ENCODE peak calls at places on chromosomes 13 and 19, in four cellular contexts. One of them, this sample, is unnamed.

GRCh38 chr19:55232284-55232597 is 3.7 kb upstream of the TMEM86B start:
- DNase-seq in Peyer's patch: no peak
- DNase-seq in body of pancreas: no peak
- DNase-seq in gastrocnemius medialis: no peak
- DNase-seq in this sample: no peak

GRCh38 chr19:6723108-6723618 is 2.7 kb upstream of the C3 start:
- DNase-seq in Peyer's patch: no peak
- DNase-seq in body of pancreas: peak
- DNase-seq in gastrocnemius medialis: no peak
- DNase-seq in this sample: no peak

GRCh38 chr13:56700324-56700723 is 440.4 kb upstream of the PRR20A start:
- DNase-seq in gastrocnemius medialis: no peak
- DNase-seq in Peyer's patch: no peak
- DNase-seq in body of pancreas: no peak
- DNase-seq in this sample: no peak

GRCh38 chr19:6723738-6724137 is 3.3 kb upstream of the C3 start:
- DNase-seq in gastrocnemius medialis: no peak
- DNase-seq in Peyer's patch: no peak
- DNase-seq in body of pancreas: no peak
- DNase-seq in this sample: no peak

GRCh38 chr13:75705395-75705794 is 69.3 kb downstream of the LMO7 start:
- DNase-seq in Peyer's patch: no peak
- DNase-seq in gastrocnemius medialis: no peak
- DNase-seq in body of pancreas: no peak
- DNase-seq in this sample: no peak

GRCh38 chr19:40221858-40222619 is 3.9 kb upstream of the TTC9B start:
- DNase-seq in body of pancreas: peak
- DNase-seq in Peyer's patch: peak
- DNase-seq in gastrocnemius medialis: peak
- DNase-seq in this sample: peak

GRCh38 chr19:13881692-13882418 is 4.9 kb downstream of the NANOS3 start:
- DNase-seq in Peyer's patch: peak
- DNase-seq in body of pancreas: peak
- DNase-seq in gastrocnemius medialis: no peak
- DNase-seq in this sample: no peak

GRCh38 chr19:58543826-58544590 is at the start of gene TRIM28:
- DNase-seq in body of pancreas: peak
- DNase-seq in Peyer's patch: peak
- DNase-seq in gastrocnemius medialis: peak
- DNase-seq in this sample: peak

GRCh38 chr13:100673376-100673830 is 1.2 kb downstream of the TMTC4 start:
- DNase-seq in Peyer's patch: no peak
- DNase-seq in gastrocnemius medialis: no peak
- DNase-seq in body of pancreas: no peak
- DNase-seq in this sample: no peak

GRCh38 chr13:35720690-35721554 is 244.4 kb upstream of the MAB21L1 start:
- DNase-seq in body of pancreas: peak
- DNase-seq in Peyer's patch: peak
- DNase-seq in gastrocnemius medialis: no peak
- DNase-seq in this sample: no peak

GRCh38 chr13:43153436-43154082 is 130.2 kb downstream of the DNAJC15 start:
- DNase-seq in Peyer's patch: no peak
- DNase-seq in body of pancreas: no peak
- DNase-seq in gastrocnemius medialis: no peak
- DNase-seq in this sample: no peak

GRCh38 chr19:29714371-29714952 is 599 bp downstream of the C19orf12 start:
- DNase-seq in Peyer's patch: peak
- DNase-seq in gastrocnemius medialis: no peak
- DNase-seq in body of pancreas: peak
- DNase-seq in this sample: no peak

GRCh38 chr19:33606556-33606955 is 15.2 kb upstream of the CHST8 start:
- DNase-seq in body of pancreas: no peak
- DNase-seq in gastrocnemius medialis: no peak
- DNase-seq in Peyer's patch: no peak
- DNase-seq in this sample: no peak

GRCh38 chr19:55738302-55738701 is at the start of gene NLRP9:
- DNase-seq in gastrocnemius medialis: no peak
- DNase-seq in Peyer's patch: no peak
- DNase-seq in body of pancreas: no peak
- DNase-seq in this sample: no peak

GRCh38 chr19:44747739-44748425 is 626 bp upstream of the BCL3 start:
- DNase-seq in gastrocnemius medialis: peak
- DNase-seq in body of pancreas: peak
- DNase-seq in Peyer's patch: peak
- DNase-seq in this sample: peak

GRCh38 chr13:35478384-35479222 is 2.1 kb upstream of the MAB21L1 start:
- DNase-seq in gastrocnemius medialis: no peak
- DNase-seq in body of pancreas: no peak
- DNase-seq in Peyer's patch: no peak
- DNase-seq in this sample: no peak

GRCh38 chr13:102045713-102046112 is 356.1 kb downstream of the FGF14 start:
- DNase-seq in gastrocnemius medialis: no peak
- DNase-seq in Peyer's patch: no peak
- DNase-seq in body of pancreas: no peak
- DNase-seq in this sample: no peak

GRCh38 chr13:78881746-78882145 is 222.8 kb upstream of the OBI1 start:
- DNase-seq in gastrocnemius medialis: no peak
- DNase-seq in Peyer's patch: no peak
- DNase-seq in body of pancreas: no peak
- DNase-seq in this sample: no peak

GRCh38 chr19:45824041-45824471 is 8.9 kb upstream of the RSPH6A start:
- DNase-seq in Peyer's patch: no peak
- DNase-seq in body of pancreas: peak
- DNase-seq in gastrocnemius medialis: no peak
- DNase-seq in this sample: no peak

GRCh38 chr13:51235186-51235585 is 13.0 kb downstream of the FAM124A start:
- DNase-seq in Peyer's patch: no peak
- DNase-seq in gastrocnemius medialis: no peak
- DNase-seq in body of pancreas: no peak
- DNase-seq in this sample: no peak

GRCh38 chr13:46490129-46490528 is 62.8 kb upstream of the LRCH1 start:
- DNase-seq in Peyer's patch: no peak
- DNase-seq in body of pancreas: no peak
- DNase-seq in gastrocnemius medialis: no peak
- DNase-seq in this sample: no peak

GRCh38 chr13:103812558-103812957 is 746.3 kb upstream of the SLC10A2 start:
- DNase-seq in Peyer's patch: no peak
- DNase-seq in gastrocnemius medialis: no peak
- DNase-seq in body of pancreas: no peak
- DNase-seq in this sample: no peak

DNA sequence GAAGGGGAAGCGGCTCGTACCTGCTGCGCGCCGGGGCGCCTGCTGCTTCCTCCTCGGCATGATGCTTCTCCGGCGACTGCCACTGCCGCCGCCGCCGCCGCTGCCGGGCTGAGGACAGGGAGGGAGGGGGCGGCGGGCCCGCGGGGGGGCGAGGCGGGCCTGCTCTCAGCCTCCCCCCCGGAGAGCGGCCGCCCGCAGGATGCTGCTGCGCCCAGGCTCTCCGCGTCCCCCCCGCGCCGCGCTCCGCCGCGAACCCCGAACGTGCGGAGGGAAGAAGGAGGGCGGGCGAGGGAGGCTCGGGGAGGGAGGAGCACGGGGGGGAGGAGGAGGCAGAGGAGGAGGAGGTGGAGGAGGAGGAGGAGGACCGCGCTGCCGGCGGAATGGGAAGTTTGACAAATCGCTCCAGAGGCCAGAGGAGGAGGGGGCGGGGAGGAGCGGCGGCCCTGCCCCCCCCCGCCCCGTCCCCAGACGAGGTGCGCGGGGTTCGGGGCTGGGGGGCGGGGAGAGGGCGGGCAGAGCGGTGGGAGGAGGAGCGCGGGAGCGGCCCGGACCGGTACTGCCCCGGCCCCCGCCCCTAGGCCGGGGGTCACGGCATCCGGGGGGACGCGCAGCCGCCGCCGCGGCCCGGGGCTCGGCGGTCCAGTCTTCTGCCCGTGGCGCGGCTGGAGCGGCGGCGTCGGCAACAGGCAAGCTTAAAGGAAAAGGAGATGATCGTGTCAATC is at the start of gene TSHZ3:
- DNase-seq in Peyer's patch: peak
- DNase-seq in body of pancreas: peak
- DNase-seq in gastrocnemius medialis: peak
- DNase-seq in this sample: peak
- H3K4me3 ChIP-seq in Peyer's patch: peak
- H3K4me3 ChIP-seq in body of pancreas: peak
- H3K4me3 ChIP-seq in gastrocnemius medialis: peak
- H3K4me3 ChIP-seq in this sample: peak

GRCh38 chr13:61905054-61905453 is 489.4 kb upstream of the PCDH20 start:
- DNase-seq in Peyer's patch: no peak
- DNase-seq in body of pancreas: no peak
- DNase-seq in gastrocnemius medialis: no peak
- DNase-seq in this sample: no peak

GRCh38 chr13:61901946-61902541 is 486.4 kb upstream of the PCDH20 start:
- DNase-seq in body of pancreas: no peak
- DNase-seq in gastrocnemius medialis: no peak
- DNase-seq in Peyer's patch: no peak
- DNase-seq in this sample: no peak

GRCh38 chr13:61898207-61898606 is 482.6 kb upstream of the PCDH20 start:
- DNase-seq in Peyer's patch: no peak
- DNase-seq in gastrocnemius medialis: no peak
- DNase-seq in body of pancreas: no peak
- DNase-seq in this sample: no peak

DNA sequence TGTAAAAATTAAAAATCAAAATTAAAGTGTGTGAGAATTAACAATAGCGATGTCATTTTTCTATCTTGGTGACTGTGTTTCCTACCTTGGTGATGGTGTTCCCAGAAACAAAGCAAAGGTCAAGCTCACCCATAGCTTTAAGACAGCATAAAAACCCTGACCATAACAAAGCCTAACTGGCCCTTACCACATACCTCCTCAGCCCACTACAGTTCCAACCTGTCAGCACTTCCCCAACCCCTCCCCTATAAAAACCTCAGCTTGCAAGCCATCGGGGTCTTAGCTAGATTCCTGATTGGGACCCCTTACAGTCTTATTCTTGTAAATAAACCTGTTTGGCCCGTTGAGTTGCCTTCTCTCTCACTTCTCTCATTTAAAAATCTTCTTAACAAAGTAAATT is 484.4 kb upstream of the PCDH20 start:
- DNase-seq in gastrocnemius medialis: no peak
- DNase-seq in body of pancreas: no peak
- DNase-seq in Peyer's patch: no peak
- DNase-seq in this sample: no peak
- TF ChIP-seq POLR2A in gastrocnemius medialis: no peak
- TF ChIP-seq POLR2A in body of pancreas: no peak
- TF ChIP-seq POLR2A in Peyer's patch: no peak
- TF ChIP-seq POLR2A in this sample: no peak

GRCh38 chr13:113220877-113221276 is 11.5 kb downstream of the CUL4A start:
- DNase-seq in gastrocnemius medialis: no peak
- DNase-seq in body of pancreas: no peak
- DNase-seq in Peyer's patch: no peak
- DNase-seq in this sample: no peak
- TF ChIP-seq CTCF in gastrocnemius medialis: no peak
- TF ChIP-seq CTCF in body of pancreas: no peak
- TF ChIP-seq CTCF in Peyer's patch: no peak
- TF ChIP-seq CTCF in this sample: no peak

GRCh38 chr19:56806639-56807038 is 33.9 kb downstream of the PEG3 start:
- DNase-seq in gastrocnemius medialis: no peak
- DNase-seq in Peyer's patch: no peak
- DNase-seq in body of pancreas: no peak
- DNase-seq in this sample: no peak
- H3K4me3 ChIP-seq in gastrocnemius medialis: no peak
- H3K4me3 ChIP-seq in Peyer's patch: no peak
- H3K4me3 ChIP-seq in body of pancreas: no peak
- H3K4me3 ChIP-seq in this sample: no peak

DNA sequence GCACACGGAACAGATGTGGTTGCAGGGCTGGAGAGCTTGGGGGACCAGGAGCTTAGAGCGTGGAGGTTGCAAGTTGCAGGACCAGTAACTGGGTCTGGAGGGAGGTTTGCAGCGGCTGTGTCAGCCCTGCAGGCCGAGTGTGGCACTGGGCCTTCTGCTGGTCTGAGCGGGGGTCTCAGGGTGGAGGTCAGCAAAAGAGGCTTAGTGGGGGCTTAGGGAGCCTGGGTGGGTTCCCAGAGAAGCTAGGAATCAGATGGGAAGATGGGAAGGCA is 5.8 kb upstream of the HCN2 start:
- DNase-seq in gastrocnemius medialis: no peak
- DNase-seq in body of pancreas: no peak
- DNase-seq in Peyer's patch: no peak
- DNase-seq in this sample: no peak
- TF ChIP-seq POLR2A in gastrocnemius medialis: no peak
- TF ChIP-seq POLR2A in body of pancreas: no peak
- TF ChIP-seq POLR2A in Peyer's patch: no peak
- TF ChIP-seq POLR2A in this sample: no peak

GRCh38 chr19:4732680-4733114 is 9.1 kb upstream of the DPP9 start:
- DNase-seq in Peyer's patch: peak
- DNase-seq in gastrocnemius medialis: no peak
- DNase-seq in body of pancreas: peak
- DNase-seq in this sample: no peak
- TF ChIP-seq CTCF in Peyer's patch: peak
- TF ChIP-seq CTCF in gastrocnemius medialis: peak
- TF ChIP-seq CTCF in body of pancreas: peak
- TF ChIP-seq CTCF in this sample: no peak

DNA sequence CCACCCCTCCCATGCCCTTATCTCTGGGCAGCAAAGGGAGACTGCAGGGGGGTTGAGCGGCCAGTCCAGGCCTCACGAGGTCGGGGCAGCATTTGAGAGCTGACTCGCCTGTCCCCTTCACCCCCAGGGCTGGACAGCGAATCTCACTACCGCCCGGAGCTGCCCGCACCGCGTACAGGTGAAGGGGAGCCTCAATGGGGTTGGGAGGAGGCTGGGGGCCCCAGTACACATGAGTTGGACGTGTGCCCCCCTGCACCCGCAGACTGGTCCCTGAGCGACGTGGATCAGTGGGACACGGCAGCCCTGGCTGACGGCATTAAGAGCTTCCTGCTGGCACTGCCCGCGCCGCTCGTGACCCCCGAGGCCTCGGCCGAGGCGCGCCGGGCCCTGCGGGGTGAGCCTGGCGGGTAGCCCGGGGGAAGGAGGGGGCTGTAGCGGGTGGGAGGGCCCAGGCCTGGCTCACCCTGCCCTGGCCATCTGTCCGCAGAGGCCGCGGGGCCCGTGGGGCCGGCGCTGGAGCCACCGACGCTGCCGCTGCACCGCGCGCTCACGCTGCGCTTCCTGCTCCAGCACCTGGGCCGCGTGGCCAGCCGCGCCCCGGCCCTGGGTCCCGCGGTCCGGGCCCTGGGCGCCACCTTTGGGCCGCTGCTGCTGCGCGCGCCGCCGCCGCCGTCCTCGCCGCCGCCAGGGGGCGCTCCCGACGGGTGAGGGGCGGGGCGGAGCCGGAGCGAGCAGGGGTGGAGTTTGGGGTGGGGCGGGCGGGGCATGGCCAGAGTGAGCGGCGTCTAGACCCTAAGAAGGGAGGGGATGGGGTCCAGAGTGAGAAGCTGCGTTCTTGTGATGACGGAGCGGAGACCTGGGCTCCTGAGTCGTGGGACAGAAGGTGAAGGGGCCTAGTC is 8.1 kb downstream of the PIK3R2 start:
- DNase-seq in body of pancreas: peak
- DNase-seq in gastrocnemius medialis: no peak
- DNase-seq in Peyer's patch: peak
- DNase-seq in this sample: peak
- H3K4me3 ChIP-seq in body of pancreas: no peak
- H3K4me3 ChIP-seq in gastrocnemius medialis: peak
- H3K4me3 ChIP-seq in Peyer's patch: peak
- H3K4me3 ChIP-seq in this sample: no peak

GRCh38 chr19:2249880-2250764 is 999 bp downstream of the AMH start:
- DNase-seq in body of pancreas: no peak
- DNase-seq in Peyer's patch: no peak
- DNase-seq in gastrocnemius medialis: no peak
- DNase-seq in this sample: no peak
- TF ChIP-seq POLR2A in body of pancreas: no peak
- TF ChIP-seq POLR2A in Peyer's patch: no peak
- TF ChIP-seq POLR2A in gastrocnemius medialis: no peak
- TF ChIP-seq POLR2A in this sample: no peak